ENCODE peak calls at places on chromosomes 1 and 21, in eight cellular contexts. A, Z, T, L, V, M, E and W are unnamed samples.

GRCh38 chr1:164704954-164705353 is 146.0 kb downstream of the PBX1 start:
- DNase-seq in A (no peak), Z (no peak), T (no peak), L (no peak), V (no peak), M (no peak), E (no peak), W (peak)

GRCh38 chr1:8427493-8427892 is 109.6 kb downstream of the SLC45A1 start:
- DNase-seq in A (peak), Z (no peak), T (no peak), L (peak), V (no peak), M (no peak), E (no peak), W (no peak)

GRCh38 chr1:70084314-70084915 is 121.0 kb downstream of the LRRC40 start:
- DNase-seq in A (no peak), Z (no peak), T (no peak), L (peak), V (no peak), M (no peak), E (no peak), W (no peak)

GRCh38 chr1:75632350-75632949 is 21.5 kb upstream of the SLC44A5 start:
- DNase-seq in A (no peak), Z (no peak), T (peak), L (peak), V (no peak), M (no peak), E (no peak), W (peak)

GRCh38 chr21:34979383-34979782 is 69.7 kb downstream of the RUNX1 start:
- DNase-seq in A (no peak), Z (no peak), T (no peak), L (no peak), V (no peak), M (no peak), E (no peak), W (no peak)

GRCh38 chr1:167220537-167221125 is at the start of gene POU2F1:
- DNase-seq in A (peak), Z (peak), T (peak), L (peak), V (peak), M (peak), E (peak), W (peak)

GRCh38 chr1:6170742-6171201 is 9.3 kb downstream of the CHD5 start:
- DNase-seq in A (no peak), Z (no peak), T (no peak), L (peak), V (no peak), M (no peak), E (no peak), W (no peak)

GRCh38 chr1:176949033-176949662 is 215.4 kb downstream of the ASTN1 start:
- DNase-seq in A (peak), Z (peak), T (no peak), L (peak), V (peak), M (peak), E (no peak), W (peak)

GRCh38 chr1:224433671-224434446 is 738 bp downstream of the WDR26 start:
- DNase-seq in A (peak), Z (peak), T (no peak), L (peak), V (no peak), M (peak), E (peak), W (peak)

GRCh38 chr1:6419397-6419802 is 319 bp downstream of the HES2 start:
- DNase-seq in A (no peak), Z (no peak), T (no peak), L (no peak), V (no peak), M (no peak), E (no peak), W (no peak)

GRCh38 chr1:1233567-1233892 is 1.5 kb downstream of the B3GALT6 start:
- DNase-seq in A (no peak), Z (no peak), T (no peak), L (no peak), V (no peak), M (no peak), E (no peak), W (no peak)

GRCh38 chr1:25880518-25880917 is 5.0 kb upstream of the PAQR7 start:
- DNase-seq in A (no peak), Z (no peak), T (no peak), L (no peak), V (no peak), M (no peak), E (no peak), W (no peak)

GRCh38 chr1:79293611-79294010 is 287.1 kb upstream of the ADGRL4 start:
- DNase-seq in A (no peak), Z (no peak), T (no peak), L (peak), V (no peak), M (no peak), E (no peak), W (no peak)

GRCh38 chr1:199691540-199691939 is 336.0 kb upstream of the NR5A2 start:
- DNase-seq in A (no peak), Z (peak), T (peak), L (peak), V (no peak), M (no peak), E (no peak), W (no peak)

GRCh38 chr1:31615939-31616338 is 1.6 kb upstream of the HCRTR1 start:
- DNase-seq in A (no peak), Z (peak), T (no peak), L (no peak), V (no peak), M (no peak), E (no peak), W (no peak)

GRCh38 chr1:233217832-233218231 is 77.7 kb downstream of the PCNX2 start:
- DNase-seq in A (no peak), Z (no peak), T (no peak), L (no peak), V (no peak), M (no peak), E (no peak), W (no peak)

GRCh38 chr1:39826583-39826982 is 37.9 kb upstream of the BMP8B start:
- DNase-seq in A (no peak), Z (no peak), T (no peak), L (no peak), V (no peak), M (no peak), E (no peak), W (peak)
- TF ChIP-seq CTCF in A (peak), Z (no peak), T (no peak), L (no peak), V (no peak), M (no peak), E (no peak), W (no peak)

DNA sequence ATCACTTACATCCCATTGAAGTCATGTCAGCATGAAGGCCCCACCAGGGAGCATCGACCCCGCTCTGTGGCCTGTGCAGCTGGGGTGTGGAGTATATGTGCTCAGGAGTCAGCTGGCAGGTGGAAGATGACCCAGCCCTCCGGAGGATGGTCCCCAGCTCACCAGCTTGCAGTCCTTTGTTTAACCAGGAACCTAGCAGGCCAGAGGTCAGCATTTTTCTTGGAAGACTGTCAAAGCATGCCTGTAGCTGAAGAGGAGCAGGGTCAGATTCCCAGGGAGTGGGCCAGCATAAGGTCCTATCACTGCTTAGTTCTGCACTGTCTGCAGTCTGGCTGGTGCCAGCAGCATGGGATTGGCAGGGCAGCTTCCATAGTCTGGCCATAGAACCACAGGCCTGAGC is 12.7 kb downstream of the NFASC start:
- DNase-seq in A (no peak), Z (no peak), T (no peak), L (no peak), V (no peak), M (no peak), E (no peak), W (no peak)
- TF ChIP-seq CTCF in A (no peak), Z (no peak), T (no peak), L (no peak), V (no peak), M (no peak), E (no peak), W (no peak)

GRCh38 chr1:212702672-212703071 is 3.0 kb upstream of the BATF3 start:
- DNase-seq in A (no peak), Z (no peak), T (no peak), L (no peak), V (no peak), M (no peak), E (no peak), W (no peak)

GRCh38 chr1:212701910-212702309 is 2.3 kb upstream of the BATF3 start:
- DNase-seq in A (no peak), Z (no peak), T (no peak), L (no peak), V (no peak), M (no peak), E (no peak), W (no peak)

GRCh38 chr1:212700597-212700891 is 904 bp upstream of the BATF3 start:
- DNase-seq in A (no peak), Z (no peak), T (no peak), L (no peak), V (no peak), M (no peak), E (no peak), W (no peak)

GRCh38 chr1:212699839-212700596 is at the start of gene BATF3:
- DNase-seq in A (peak), Z (peak), T (no peak), L (peak), V (peak), M (no peak), E (peak), W (peak)

GRCh38 chr1:212700892-212701819 is 1.5 kb upstream of the BATF3 start:
- DNase-seq in A (no peak), Z (peak), T (peak), L (peak), V (no peak), M (peak), E (peak), W (peak)
- TF ChIP-seq CTCF in A (peak), Z (no peak), T (peak), L (peak), V (no peak), M (no peak), E (no peak), W (no peak)

GRCh38 chr1:46553506-46553905 is 2.1 kb upstream of the KNCN start:
- DNase-seq in A (no peak), Z (no peak), T (no peak), L (no peak), V (no peak), M (no peak), E (no peak), W (no peak)
- TF ChIP-seq CTCF in A (no peak), Z (no peak), T (no peak), L (no peak), V (no peak), M (no peak), E (no peak), W (no peak)

GRCh38 chr1:52264530-52265115 is 101.4 kb downstream of the CC2D1B start:
- DNase-seq in A (no peak), Z (no peak), T (no peak), L (no peak), V (no peak), M (no peak), E (no peak), W (no peak)
- TF ChIP-seq CTCF in A (no peak), Z (no peak), T (no peak), L (no peak), V (no peak), M (no peak), E (no peak), W (no peak)

DNA sequence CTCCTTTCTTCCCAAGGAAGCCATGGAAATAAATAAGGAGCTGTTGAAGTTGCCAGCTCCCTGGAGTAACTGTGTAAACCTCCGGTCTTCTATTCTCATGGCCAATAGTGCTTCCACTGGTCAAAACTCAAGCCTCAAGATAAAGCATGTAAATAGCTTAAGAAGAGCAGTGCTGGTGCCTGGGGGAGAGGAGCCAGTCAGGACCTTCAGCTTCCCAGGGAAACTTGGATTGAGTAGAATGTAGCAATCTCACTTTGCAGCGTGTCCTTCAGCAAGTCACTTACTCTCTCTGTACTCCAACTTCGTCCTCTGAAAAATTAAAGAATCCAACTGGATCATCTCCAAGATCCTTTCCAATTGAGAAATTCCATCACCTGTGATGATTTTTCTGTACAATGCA is 44.7 kb downstream of the NAV1 start:
- DNase-seq in A (no peak), Z (no peak), T (no peak), L (no peak), V (no peak), M (no peak), E (no peak), W (no peak)
- TF ChIP-seq CTCF in A (no peak), Z (no peak), T (no peak), L (no peak), V (no peak), M (no peak), E (no peak), W (no peak)

GRCh38 chr1:83839566-83840173 is 159.3 kb downstream of the TTLL7 start:
- DNase-seq in A (no peak), Z (no peak), T (no peak), L (peak), V (no peak), M (no peak), E (no peak), W (no peak)
- TF ChIP-seq CTCF in A (no peak), Z (no peak), T (no peak), L (no peak), V (no peak), M (no peak), E (no peak), W (no peak)

DNA sequence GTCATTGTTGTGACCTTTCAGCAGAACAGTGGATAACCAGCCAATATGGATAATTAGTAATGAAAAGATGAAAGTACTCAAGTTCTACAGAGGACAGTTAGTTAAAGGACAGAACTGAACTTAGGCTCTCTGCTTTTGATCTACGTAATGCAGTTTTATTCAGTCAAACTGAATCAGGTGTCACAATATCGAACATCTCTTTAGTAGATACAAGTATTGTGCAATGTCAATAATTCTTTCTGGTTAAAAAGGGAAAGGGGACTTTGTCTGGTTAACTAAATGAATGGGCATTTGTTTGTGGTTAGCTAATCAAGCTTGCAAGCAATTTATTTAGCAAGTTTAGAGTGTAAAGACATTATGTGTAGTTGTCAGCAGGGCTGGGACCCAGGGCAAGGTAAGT is 562.2 kb upstream of the PTBP2 start:
- DNase-seq in A (no peak), Z (no peak), T (no peak), L (no peak), V (no peak), M (no peak), E (no peak), W (no peak)
- TF ChIP-seq CTCF in A (no peak), Z (no peak), T (no peak), L (no peak), V (no peak), M (no peak), E (no peak), W (no peak)

DNA sequence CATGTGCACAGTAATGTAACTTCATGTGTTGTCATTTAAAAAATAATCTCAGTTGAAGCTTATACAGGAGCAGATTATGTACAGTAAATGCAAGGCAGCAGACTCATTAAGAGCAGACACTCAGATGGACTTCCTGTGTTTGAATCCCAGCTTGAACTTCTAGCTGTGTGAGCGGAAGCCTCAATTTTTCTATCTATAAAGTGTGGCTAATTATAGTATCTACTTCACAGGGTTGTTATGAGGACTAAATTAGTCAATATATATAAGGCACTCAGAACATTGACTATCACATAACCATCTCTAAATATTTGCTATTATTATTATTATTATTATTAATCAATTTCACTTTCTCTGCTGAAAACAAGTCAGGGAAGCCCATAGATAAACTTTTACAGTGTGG is 141.6 kb downstream of the ZP4 start:
- DNase-seq in A (no peak), Z (no peak), T (no peak), L (no peak), V (no peak), M (no peak), E (no peak), W (no peak)
- TF ChIP-seq CTCF in A (no peak), Z (no peak), T (no peak), L (no peak), V (no peak), M (no peak), E (no peak), W (no peak)